ENCODE peak calls at places on chromosomes 5 and 9, in ten cellular contexts. M is pancreas, P is HCT116, D is stomach, C is Peyer's patch, I is prostate gland, R is ovary, N is heart left ventricle, U is IMR-90, L is neural progenitor cell. S is an unnamed sample. For H3K4me1, the result is how much of the 10 kb centered on the place peaks cover.

GRCh38 chr5:3349704-3350565 is 245.7 kb upstream of the IRX1 start:
- DNase-seq in U (no peak), P (no peak), I (no peak), L (no peak), R (no peak), C (no peak), M (no peak), D (peak), N (no peak), S (peak)

GRCh38 chr5:34842554-34842953 is 3.6 kb downstream of the TTC23L start:
- DNase-seq in M (no peak), D (no peak), U (no peak), L (no peak), N (no peak), R (no peak), C (no peak), I (no peak), P (no peak), S (no peak)

GRCh38 chr5:172868924-172869565 is 35.0 kb downstream of the ERGIC1 start:
- DNase-seq in C (peak), P (peak), N (peak), I (peak), L (no peak), M (no peak), D (peak), R (peak), U (peak), S (peak)

GRCh38 chr9:131714821-131715220 is 25.1 kb downstream of the RAPGEF1 start:
- DNase-seq in N (no peak), U (no peak), P (no peak), M (no peak), R (no peak), D (no peak), C (no peak), L (no peak), I (no peak), S (no peak)

GRCh38 chr5:116563909-116564308 is 10.7 kb downstream of the SEMA6A start:
- DNase-seq in D (no peak), N (no peak), L (no peak), C (no peak), R (no peak), P (no peak), I (no peak), U (no peak), M (no peak), S (no peak)

GRCh38 chr9:133372144-133372543 is 3.7 kb downstream of the SURF4 start:
- DNase-seq in P (no peak), L (no peak), R (no peak), D (no peak), I (no peak), N (no peak), U (no peak), C (no peak), M (no peak), S (no peak)

GRCh38 chr9:110183208-110184145 is 24.5 kb downstream of the C9orf152 start:
- DNase-seq in P (peak), C (peak), U (peak), D (peak), I (peak), N (peak), R (peak), L (peak), M (no peak), S (no peak)

GRCh38 chr9:136095495-136096058 is 488 bp upstream of the NACC2 start:
- DNase-seq in I (no peak), N (peak), U (peak), M (no peak), R (no peak), C (no peak), L (peak), P (no peak), D (peak), S (no peak)

GRCh38 chr9:126114850-126115460 is 211.7 kb upstream of the MVB12B start:
- DNase-seq in L (no peak), N (no peak), D (peak), R (no peak), U (no peak), I (no peak), M (no peak), C (no peak), P (no peak), S (no peak)

GRCh38 chr9:123344273-123345096 is 11.5 kb upstream of the CRB2 start:
- DNase-seq in L (no peak), U (no peak), N (no peak), R (no peak), P (no peak), C (no peak), M (no peak), I (no peak), D (no peak), S (peak)

GRCh38 chr9:127578952-127579853 is 32.9 kb upstream of the STXBP1 start:
- DNase-seq in C (peak), P (peak), U (peak), N (peak), D (peak), L (peak), R (peak), M (peak), I (peak), S (peak)

GRCh38 chr9:69658987-69659677 is 13.0 kb downstream of the APBA1 start:
- DNase-seq in C (no peak), L (no peak), I (no peak), R (no peak), M (no peak), P (no peak), D (no peak), N (no peak), U (no peak), S (no peak)

GRCh38 chr5:94471496-94471895 is 146.9 kb downstream of the KIAA0825 start:
- DNase-seq in C (no peak), R (no peak), M (no peak), P (no peak), N (no peak), D (no peak), L (no peak), U (no peak), I (no peak), S (no peak)

DNA sequence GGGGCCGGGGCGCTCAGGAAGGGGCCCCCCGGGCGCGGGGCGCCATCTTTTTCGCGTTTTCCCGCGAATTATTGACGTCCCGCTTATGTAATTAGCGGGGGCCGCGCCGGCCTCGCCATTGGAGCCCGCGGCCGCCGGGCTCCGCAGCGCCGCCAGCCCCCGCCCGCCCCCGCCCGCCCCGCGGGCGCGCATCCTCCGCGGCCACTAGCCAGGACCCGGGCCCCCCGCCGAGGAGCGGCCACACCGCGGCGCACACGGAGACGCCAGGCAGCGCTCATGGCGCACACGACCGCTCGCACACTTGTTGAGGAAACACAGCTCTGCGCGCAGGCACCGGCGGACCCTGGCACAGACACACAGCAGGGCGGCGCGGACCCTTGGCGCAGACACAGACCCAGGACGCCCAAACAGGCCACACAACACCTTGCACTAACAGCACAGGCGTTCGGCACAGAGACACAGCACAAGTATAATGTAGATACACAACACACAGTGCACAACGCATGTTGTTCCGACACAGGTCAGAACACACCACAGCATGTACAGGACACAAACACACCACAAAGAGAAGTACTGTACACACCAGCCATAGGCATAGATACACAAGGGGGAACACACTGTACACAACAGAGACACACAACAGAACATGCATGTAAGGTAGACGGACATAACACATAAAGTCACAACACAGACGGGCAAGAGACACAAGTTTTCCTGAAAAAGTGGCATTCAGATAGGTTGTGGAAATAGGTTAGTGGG is 467 bp upstream of the PHF19 start:
- DNase-seq in M (peak), P (no peak), C (peak), L (peak), N (peak), I (peak), D (peak), R (peak), U (peak), S (peak)
- TF ChIP-seq CTCF in M (no peak), P (no peak), C (no peak), L (no peak), N (no peak), I (no peak), D (no peak), R (no peak), U (peak), S (peak)

DNA sequence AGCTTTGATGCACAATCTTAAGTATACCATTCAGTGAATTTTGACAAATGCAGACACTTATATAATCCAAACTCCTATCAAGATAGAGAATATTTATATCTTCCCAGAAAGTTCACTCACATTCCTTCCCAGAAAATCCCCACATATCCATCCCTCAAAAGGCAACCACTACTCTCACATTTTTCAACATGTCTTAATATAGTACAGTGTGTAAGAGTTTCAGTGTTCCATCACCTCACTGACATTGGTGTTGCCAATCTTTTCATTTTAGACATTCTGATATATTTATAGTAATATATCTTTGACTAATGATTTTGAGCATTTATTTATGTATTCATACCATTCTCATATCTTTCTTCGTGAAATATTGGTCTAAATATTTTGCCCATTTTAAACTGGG is 38.1 kb upstream of the JAK2 start:
- DNase-seq in R (no peak), N (no peak), C (no peak), I (no peak), M (no peak), U (no peak), L (no peak), D (no peak), P (no peak), S (no peak)
- H3K4me1 ChIP-seq in R (under half), N (under half), C (under half), I (under half), M (under half), U (under half), L (under half), D (under half), P (under half), S (under half)

GRCh38 chr9:99947395-99947794 is 40.9 kb downstream of the STX17 start:
- DNase-seq in L (no peak), M (no peak), C (no peak), R (no peak), P (no peak), U (no peak), D (no peak), I (no peak), N (no peak), S (no peak)
- TF ChIP-seq CTCF in L (peak), M (no peak), C (no peak), R (no peak), P (no peak), U (no peak), D (no peak), I (no peak), N (no peak), S (no peak)

DNA sequence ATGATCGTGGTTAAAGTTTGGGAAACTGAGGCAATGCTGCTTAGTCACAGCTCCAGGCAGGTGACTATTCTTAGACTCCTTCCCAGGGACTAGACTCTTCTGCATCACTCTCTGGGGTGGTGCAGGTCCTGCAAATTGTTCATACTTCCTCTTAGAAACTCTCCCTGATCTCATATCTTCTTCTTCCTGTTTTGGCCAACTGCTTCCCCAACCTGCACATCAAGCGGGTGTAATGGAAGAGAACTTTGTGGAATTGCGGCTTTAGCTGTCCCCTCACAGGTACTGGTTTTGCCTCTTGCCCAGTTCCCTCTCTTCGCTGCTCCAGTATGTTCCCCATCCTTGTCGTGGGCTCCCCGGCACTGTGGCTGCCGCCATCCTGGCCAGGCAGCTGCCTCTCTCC is 111.5 kb upstream of the CTSL start:
- DNase-seq in D (no peak), I (no peak), P (no peak), U (no peak), C (no peak), N (no peak), M (no peak), L (no peak), R (no peak), S (no peak)
- H3K4me1 ChIP-seq in D (half or more), I (under half), P (under half), U (under half), C (under half), N (under half), M (under half), L (under half), R (under half), S (under half)